ENCODE peak calls at places on chromosomes 1 and 21, in five cellular contexts. G is cardiac muscle cell, X is cardiac fibroblast, H is AG04449, U is colonic mucosa. R is an unnamed sample.

GRCh38 chr1:40919475-40920011 is 57.4 kb upstream of the CITED4 start:
- DNase-seq in U (no peak), H (no peak), G (no peak), X (no peak), R (no peak)

GRCh38 chr1:19035356-19036048 is 79.0 kb upstream of the IFFO2 start:
- DNase-seq in H (no peak), U (no peak), X (no peak), G (no peak), R (no peak)

GRCh38 chr1:245735831-245736530 is 581.2 kb downstream of the KIF26B start:
- DNase-seq in H (no peak), G (peak), X (peak), U (no peak), R (no peak)

GRCh38 chr1:9166289-9167235 is 37.7 kb upstream of the GPR157 start:
- DNase-seq in H (peak), U (no peak), X (peak), G (peak), R (peak)

GRCh38 chr1:43708006-43708412 is 673 bp downstream of the ST3GAL3 start:
- DNase-seq in G (no peak), H (no peak), X (peak), U (no peak), R (peak)

GRCh38 chr1:228297822-228298221 is 90.0 kb downstream of the OBSCN start:
- DNase-seq in X (no peak), H (no peak), U (no peak), G (no peak), R (no peak)

GRCh38 chr1:23187637-23188036 is 19.0 kb upstream of the LUZP1 start:
- DNase-seq in G (no peak), U (peak), X (no peak), H (no peak), R (no peak)

GRCh38 chr1:30250338-30251022 is 472.9 kb downstream of the MATN1 start:
- DNase-seq in U (no peak), X (no peak), G (no peak), H (no peak), R (no peak)

GRCh38 chr1:40986929-40987328 is 7.4 kb downstream of the CTPS1 start:
- DNase-seq in U (no peak), G (no peak), X (no peak), H (no peak), R (no peak)

GRCh38 chr21:41897047-41897669 is 18.0 kb upstream of the PRDM15 start:
- DNase-seq in X (no peak), G (no peak), H (no peak), U (no peak), R (no peak)

GRCh38 chr1:39470040-39470439 is 21.4 kb upstream of the BMP8A start:
- DNase-seq in G (no peak), H (no peak), U (no peak), X (no peak), R (no peak)

GRCh38 chr1:1618396-1619068 is 3.2 kb downstream of the MIB2 start:
- DNase-seq in G (no peak), H (no peak), U (no peak), X (no peak), R (no peak)

GRCh38 chr1:86913399-86913895 is 479 bp downstream of the SELENOF start:
- DNase-seq in H (no peak), X (peak), G (peak), U (peak), R (no peak)

GRCh38 chr1:72011721-72012120 is 270.6 kb downstream of the NEGR1 start:
- DNase-seq in G (no peak), H (no peak), X (no peak), U (no peak), R (no peak)

GRCh38 chr1:58454343-58454742 is 92.2 kb downstream of the OMA1 start:
- DNase-seq in U (no peak), X (no peak), H (no peak), G (no peak), R (no peak)

GRCh38 chr21:34351786-34352241 is 12.0 kb upstream of the KCNE2 start:
- DNase-seq in H (no peak), G (peak), U (peak), X (peak), R (no peak)

GRCh38 chr1:192235127-192235526 is 76.9 kb downstream of the RGS18 start:
- DNase-seq in H (peak), X (peak), U (no peak), G (peak), R (no peak)

GRCh38 chr1:19178734-19179398 is 31.2 kb downstream of the UBR4 start:
- DNase-seq in H (no peak), X (no peak), G (no peak), U (no peak), R (no peak)

GRCh38 chr1:172499636-172500141 is 33.3 kb upstream of the SUCO start:
- DNase-seq in G (no peak), H (no peak), U (peak), X (no peak), R (no peak)

GRCh38 chr1:243712890-243713425 is 137.1 kb downstream of the AKT3 start:
- DNase-seq in H (no peak), U (no peak), X (no peak), G (peak), R (no peak)

GRCh38 chr1:66207484-66207883 is 326.5 kb upstream of the SGIP1 start:
- DNase-seq in X (peak), H (peak), G (peak), U (no peak), R (no peak)

GRCh38 chr1:2089051-2089450 is 38.8 kb downstream of the PRKCZ start:
- DNase-seq in H (no peak), G (no peak), X (no peak), U (no peak), R (no peak)

GRCh38 chr1:170660281-170660713 is 3.6 kb upstream of the PRRX1 start:
- DNase-seq in H (no peak), X (no peak), G (no peak), U (no peak), R (no peak)

GRCh38 chr1:115666702-115667101 is 24.9 kb downstream of the VANGL1 start:
- DNase-seq in X (no peak), U (no peak), G (no peak), H (no peak), R (no peak)

GRCh38 chr1:77888429-77889239 is at the start of gene NEXN:
- DNase-seq in U (peak), G (peak), X (peak), H (no peak), R (no peak)

GRCh38 chr1:20037877-20038276 is 32.1 kb upstream of the PLA2G5 start:
- DNase-seq in X (no peak), H (no peak), G (peak), U (no peak), R (no peak)

GRCh38 chr1:94068831-94069648 is 51.9 kb downstream of the ABCA4 start:
- DNase-seq in U (peak), G (peak), X (peak), H (no peak), R (peak)

GRCh38 chr1:153770812-153771211 is 4.4 kb upstream of the SLC27A3 start:
- DNase-seq in X (no peak), H (no peak), U (no peak), G (no peak), R (no peak)

GRCh38 chr1:57285979-57286378 is 137.9 kb downstream of the DAB1 start:
- DNase-seq in X (no peak), G (no peak), U (no peak), H (no peak), R (no peak)
- H3K4me3 ChIP-seq in X (no peak), G (no peak), U (no peak), H (no peak), R (no peak)

GRCh38 chr1:16978139-16978538 is 2.3 kb downstream of the MFAP2 start:
- DNase-seq in G (no peak), X (no peak), H (no peak), U (no peak), R (no peak)
- H3K4me3 ChIP-seq in G (no peak), X (no peak), H (peak), U (no peak), R (no peak)

GRCh38 chr1:234213576-234214128 is 159.6 kb upstream of the COA6 start:
- DNase-seq in X (no peak), U (no peak), H (no peak), G (no peak), R (no peak)
- H3K4me3 ChIP-seq in X (peak), U (peak), H (no peak), G (peak), R (peak)

GRCh38 chr1:239058190-239058589 is 328.2 kb upstream of the CHRM3 start:
- DNase-seq in G (no peak), H (no peak), U (no peak), X (no peak), R (no peak)

GRCh38 chr1:239053269-239053668 is 333.1 kb upstream of the CHRM3 start:
- DNase-seq in X (no peak), G (no peak), H (no peak), U (no peak), R (no peak)

GRCh38 chr1:239061770-239062169 is 324.6 kb upstream of the CHRM3 start:
- DNase-seq in H (no peak), G (no peak), U (no peak), X (no peak), R (no peak)

GRCh38 chr1:239056940-239057339 is 329.4 kb upstream of the CHRM3 start:
- DNase-seq in X (peak), U (no peak), G (peak), H (no peak), R (no peak)
- H3K4me3 ChIP-seq in X (no peak), U (no peak), G (no peak), H (no peak), R (no peak)

DNA sequence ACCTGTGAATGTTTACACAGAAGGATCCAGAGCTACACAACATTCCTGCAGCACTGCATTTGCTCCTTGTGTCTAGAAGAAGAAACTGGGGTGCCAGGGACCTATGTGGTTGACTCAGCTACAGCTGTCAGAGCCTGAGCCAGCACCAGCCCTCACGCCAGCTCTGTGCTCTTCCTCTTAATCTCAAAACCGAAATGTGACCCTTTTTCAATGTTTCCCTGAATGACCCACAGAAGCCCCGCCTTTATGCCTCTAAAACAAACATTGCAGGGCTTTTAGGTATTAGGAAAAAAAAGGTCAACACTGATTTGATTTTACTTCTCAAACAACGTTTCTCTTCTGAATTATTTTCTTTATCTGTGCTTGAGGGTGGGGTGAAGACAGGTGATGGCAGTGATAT is 260.5 kb downstream of the DYRK1A start:
- DNase-seq in H (no peak), U (no peak), X (no peak), G (no peak), R (no peak)
- H3K4me3 ChIP-seq in H (no peak), U (no peak), X (no peak), G (no peak), R (no peak)

GRCh38 chr1:74964508-74964907 is 169.7 kb upstream of the LHX8 start:
- DNase-seq in U (no peak), X (no peak), H (no peak), G (peak), R (no peak)
- H3K4me3 ChIP-seq in U (no peak), X (no peak), H (no peak), G (no peak), R (no peak)

GRCh38 chr1:166490437-166490784 is 323.6 kb upstream of the FAM78B start:
- DNase-seq in H (no peak), X (no peak), G (no peak), U (no peak), R (no peak)

GRCh38 chr1:166488327-166488726 is 321.5 kb upstream of the FAM78B start:
- DNase-seq in X (no peak), G (no peak), H (no peak), U (no peak), R (no peak)

GRCh38 chr1:166485620-166486019 is 318.8 kb upstream of the FAM78B start:
- DNase-seq in X (no peak), H (no peak), G (no peak), U (no peak), R (no peak)

GRCh38 chr1:166489670-166490436 is 323.1 kb upstream of the FAM78B start:
- DNase-seq in H (no peak), U (peak), G (no peak), X (no peak), R (no peak)

GRCh38 chr1:166489356-166489669 is 322.5 kb upstream of the FAM78B start:
- DNase-seq in X (no peak), G (no peak), U (no peak), H (no peak), R (no peak)
- H3K4me3 ChIP-seq in X (no peak), G (no peak), U (no peak), H (no peak), R (no peak)

GRCh38 chr1:46619656-46620055 is 3.0 kb upstream of the MOB3C start:
- DNase-seq in U (no peak), G (no peak), H (no peak), X (no peak), R (no peak)

GRCh38 chr1:46623733-46624695 is 7.4 kb upstream of the MOB3C start:
- DNase-seq in G (peak), U (no peak), H (no peak), X (peak), R (no peak)

GRCh38 chr1:46622341-46622740 is 5.7 kb upstream of the MOB3C start:
- DNase-seq in G (peak), X (peak), U (peak), H (no peak), R (no peak)

GRCh38 chr1:46618746-46619415 is 2.3 kb upstream of the MOB3C start:
- DNase-seq in G (no peak), U (no peak), X (no peak), H (no peak), R (no peak)

GRCh38 chr1:46621930-46622329 is 5.3 kb upstream of the MOB3C start:
- DNase-seq in X (no peak), U (no peak), H (no peak), G (no peak), R (no peak)
- H3K4me3 ChIP-seq in X (no peak), U (no peak), H (no peak), G (no peak), R (no peak)

R was measured in kidney epithelial cell.